ENCODE peak calls at places on chromosomes 11 and 22, in nine cellular contexts. One of them, this sample, is unnamed.
A peak's percentile ranks its signal among the peaks of the same experiment; 100 is the strongest.

GRCh38 chr11:23079382-23079813 is 219.1 kb upstream of the CCDC179 start:
- DNase-seq in tibial nerve: no peak
- DNase-seq in cardiac muscle cell: no peak
- DNase-seq in tibial artery: no peak
- DNase-seq in lower lobe of right lung: no peak
- DNase-seq in body of pancreas: no peak
- DNase-seq in uterus: no peak
- DNase-seq in Panc1: no peak
- DNase-seq in colonic mucosa: no peak
- DNase-seq in this sample: no peak

GRCh38 chr22:36297568-36297967 is 44.6 kb downstream of the APOL1 start:
- DNase-seq in uterus: no peak
- DNase-seq in cardiac muscle cell: no peak
- DNase-seq in Panc1: no peak
- DNase-seq in lower lobe of right lung: no peak
- DNase-seq in body of pancreas: no peak
- DNase-seq in tibial nerve: no peak
- DNase-seq in tibial artery: no peak
- DNase-seq in colonic mucosa: no peak
- DNase-seq in this sample: no peak

GRCh38 chr22:46382524-46382923 is 47.0 kb downstream of the TRMU start:
- DNase-seq in tibial artery: no peak
- DNase-seq in Panc1: no peak
- DNase-seq in body of pancreas: no peak
- DNase-seq in tibial nerve: no peak
- DNase-seq in cardiac muscle cell: no peak
- DNase-seq in colonic mucosa: no peak
- DNase-seq in lower lobe of right lung: no peak
- DNase-seq in uterus: no peak
- DNase-seq in this sample: no peak

GRCh38 chr11:120568572-120569307 is 57.2 kb downstream of the GRIK4 start:
- DNase-seq in Panc1: no peak
- DNase-seq in lower lobe of right lung: no peak
- DNase-seq in tibial nerve: no peak
- DNase-seq in body of pancreas: no peak
- DNase-seq in uterus: no peak
- DNase-seq in tibial artery: no peak
- DNase-seq in colonic mucosa: no peak
- DNase-seq in cardiac muscle cell: no peak
- DNase-seq in this sample: no peak

GRCh38 chr11:2530131-2530854 is 85.5 kb downstream of the KCNQ1 start:
- DNase-seq in tibial nerve: no peak
- DNase-seq in body of pancreas: peak; percentile 5
- DNase-seq in tibial artery: peak; percentile 50
- DNase-seq in uterus: no peak
- DNase-seq in Panc1: no peak
- DNase-seq in lower lobe of right lung: peak; percentile 42
- DNase-seq in cardiac muscle cell: no peak
- DNase-seq in colonic mucosa: no peak
- DNase-seq in this sample: no peak

GRCh38 chr11:58642120-58642625 is 19.7 kb downstream of the CNTF start:
- DNase-seq in Panc1: no peak
- DNase-seq in body of pancreas: no peak
- DNase-seq in tibial artery: no peak
- DNase-seq in lower lobe of right lung: no peak
- DNase-seq in tibial nerve: no peak
- DNase-seq in cardiac muscle cell: no peak
- DNase-seq in uterus: no peak
- DNase-seq in colonic mucosa: no peak
- DNase-seq in this sample: no peak

GRCh38 chr22:20909543-20910303 is 7.5 kb upstream of the CRKL start:
- DNase-seq in lower lobe of right lung: no peak
- DNase-seq in Panc1: no peak
- DNase-seq in tibial nerve: no peak
- DNase-seq in uterus: no peak
- DNase-seq in cardiac muscle cell: no peak
- DNase-seq in tibial artery: no peak
- DNase-seq in body of pancreas: no peak
- DNase-seq in colonic mucosa: no peak
- DNase-seq in this sample: no peak

GRCh38 chr22:40620464-40621046 is 16.0 kb downstream of the MRTFA start:
- DNase-seq in colonic mucosa: no peak
- DNase-seq in lower lobe of right lung: no peak
- DNase-seq in body of pancreas: no peak
- DNase-seq in tibial artery: no peak
- DNase-seq in cardiac muscle cell: no peak
- DNase-seq in Panc1: no peak
- DNase-seq in tibial nerve: no peak
- DNase-seq in uterus: no peak
- DNase-seq in this sample: no peak

GRCh38 chr11:65423516-65424199 is 1.1 kb downstream of the NEAT1 start:
- DNase-seq in lower lobe of right lung: no peak
- DNase-seq in uterus: peak; percentile 28
- DNase-seq in Panc1: no peak
- DNase-seq in colonic mucosa: peak; percentile 51
- DNase-seq in body of pancreas: peak; percentile 45
- DNase-seq in tibial artery: peak; percentile 67
- DNase-seq in tibial nerve: peak; percentile 13
- DNase-seq in cardiac muscle cell: no peak
- DNase-seq in this sample: no peak

GRCh38 chr11:14789879-14790484 is 102.0 kb downstream of the CYP2R1 start:
- DNase-seq in uterus: no peak
- DNase-seq in tibial artery: no peak
- DNase-seq in lower lobe of right lung: no peak
- DNase-seq in cardiac muscle cell: no peak
- DNase-seq in tibial nerve: no peak
- DNase-seq in body of pancreas: no peak
- DNase-seq in Panc1: no peak
- DNase-seq in colonic mucosa: no peak
- DNase-seq in this sample: no peak

GRCh38 chr11:19605500-19606371 is 106.9 kb upstream of the NAV2 start:
- DNase-seq in cardiac muscle cell: no peak
- DNase-seq in colonic mucosa: no peak
- DNase-seq in Panc1: no peak
- DNase-seq in tibial nerve: no peak
- DNase-seq in body of pancreas: no peak
- DNase-seq in uterus: peak; percentile 30
- DNase-seq in lower lobe of right lung: no peak
- DNase-seq in tibial artery: no peak
- DNase-seq in this sample: no peak

GRCh38 chr11:1796297-1797011 is 32.7 kb upstream of the CTSD start:
- DNase-seq in lower lobe of right lung: no peak
- DNase-seq in body of pancreas: no peak
- DNase-seq in Panc1: no peak
- DNase-seq in tibial artery: no peak
- DNase-seq in colonic mucosa: no peak
- DNase-seq in tibial nerve: no peak
- DNase-seq in cardiac muscle cell: no peak
- DNase-seq in uterus: no peak
- DNase-seq in this sample: no peak

GRCh38 chr22:48758021-48758561 is 1069.6 kb downstream of the BRD1 start:
- DNase-seq in colonic mucosa: no peak
- DNase-seq in tibial nerve: peak; percentile 10
- DNase-seq in lower lobe of right lung: peak; percentile 30
- DNase-seq in body of pancreas: no peak
- DNase-seq in uterus: no peak
- DNase-seq in tibial artery: peak; percentile 45
- DNase-seq in Panc1: no peak
- DNase-seq in cardiac muscle cell: no peak
- DNase-seq in this sample: peak; percentile 43

GRCh38 chr11:33804471-33804870 is 30.2 kb upstream of the FBXO3 start:
- DNase-seq in cardiac muscle cell: no peak
- DNase-seq in body of pancreas: no peak
- DNase-seq in tibial nerve: no peak
- DNase-seq in colonic mucosa: no peak
- DNase-seq in Panc1: no peak
- DNase-seq in uterus: no peak
- DNase-seq in lower lobe of right lung: no peak
- DNase-seq in tibial artery: no peak
- DNase-seq in this sample: no peak

GRCh38 chr11:86952933-86953637 is 2.1 kb downstream of the FZD4 start:
- DNase-seq in Panc1: no peak
- DNase-seq in body of pancreas: no peak
- DNase-seq in colonic mucosa: no peak
- DNase-seq in uterus: no peak
- DNase-seq in cardiac muscle cell: no peak
- DNase-seq in lower lobe of right lung: no peak
- DNase-seq in tibial nerve: no peak
- DNase-seq in tibial artery: no peak
- DNase-seq in this sample: no peak

GRCh38 chr11:128335729-128336128 is 251.6 kb downstream of the ETS1 start:
- DNase-seq in lower lobe of right lung: no peak
- DNase-seq in tibial artery: no peak
- DNase-seq in tibial nerve: no peak
- DNase-seq in colonic mucosa: no peak
- DNase-seq in body of pancreas: no peak
- DNase-seq in uterus: no peak
- DNase-seq in cardiac muscle cell: no peak
- DNase-seq in Panc1: no peak
- DNase-seq in this sample: no peak

GRCh38 chr22:38109391-38110000 is 988 bp downstream of the BAIAP2L2 start:
- DNase-seq in cardiac muscle cell: peak; percentile 35
- DNase-seq in tibial nerve: no peak
- DNase-seq in uterus: no peak
- DNase-seq in lower lobe of right lung: peak; percentile 44
- DNase-seq in colonic mucosa: no peak
- DNase-seq in Panc1: no peak
- DNase-seq in body of pancreas: peak; percentile 25
- DNase-seq in tibial artery: no peak
- DNase-seq in this sample: no peak

GRCh38 chr22:38110008-38110862 is at the start of gene BAIAP2L2:
- DNase-seq in tibial nerve: no peak
- DNase-seq in colonic mucosa: peak; percentile 88
- DNase-seq in cardiac muscle cell: no peak
- DNase-seq in uterus: no peak
- DNase-seq in Panc1: no peak
- DNase-seq in tibial artery: no peak
- DNase-seq in body of pancreas: no peak
- DNase-seq in lower lobe of right lung: no peak
- DNase-seq in this sample: no peak

GRCh38 chr22:38110863-38111852 is 674 bp upstream of the BAIAP2L2 start:
- DNase-seq in Panc1: no peak
- DNase-seq in tibial artery: no peak
- DNase-seq in tibial nerve: no peak
- DNase-seq in cardiac muscle cell: no peak
- DNase-seq in body of pancreas: no peak
- DNase-seq in colonic mucosa: peak; percentile 85
- DNase-seq in lower lobe of right lung: peak; percentile 48
- DNase-seq in uterus: no peak
- DNase-seq in this sample: no peak

GRCh38 chr22:38112361-38112760 is 1.9 kb upstream of the BAIAP2L2 start:
- DNase-seq in lower lobe of right lung: no peak
- DNase-seq in body of pancreas: no peak
- DNase-seq in tibial artery: no peak
- DNase-seq in colonic mucosa: peak; percentile 57
- DNase-seq in tibial nerve: no peak
- DNase-seq in cardiac muscle cell: no peak
- DNase-seq in Panc1: no peak
- DNase-seq in uterus: no peak
- DNase-seq in this sample: no peak

GRCh38 chr22:38111941-38112355 is 1.5 kb upstream of the BAIAP2L2 start:
- DNase-seq in body of pancreas: no peak
- DNase-seq in lower lobe of right lung: no peak
- DNase-seq in tibial nerve: no peak
- DNase-seq in uterus: no peak
- DNase-seq in cardiac muscle cell: no peak
- DNase-seq in tibial artery: no peak
- DNase-seq in colonic mucosa: peak; percentile 79
- DNase-seq in Panc1: no peak
- DNase-seq in this sample: no peak
- H3K4me1 ChIP-seq in body of pancreas: peaks cover 26% of the 10 kb centered on the region
- H3K4me1 ChIP-seq in lower lobe of right lung: peaks cover 9% of the 10 kb centered on the region
- H3K4me1 ChIP-seq in tibial nerve: no peaks in the 10 kb centered on the region
- H3K4me1 ChIP-seq in uterus: no peaks in the 10 kb centered on the region
- H3K4me1 ChIP-seq in cardiac muscle cell: no peaks in the 10 kb centered on the region
- H3K4me1 ChIP-seq in tibial artery: no peaks in the 10 kb centered on the region
- H3K4me1 ChIP-seq in colonic mucosa: peaks cover 28% of the 10 kb centered on the region
- H3K4me1 ChIP-seq in Panc1: no peaks in the 10 kb centered on the region
- H3K4me1 ChIP-seq in this sample: no peaks in the 10 kb centered on the region

GRCh38 chr22:32801001-32801435 is 487 bp upstream of the TIMP3 start:
- DNase-seq in colonic mucosa: no peak
- DNase-seq in cardiac muscle cell: no peak
- DNase-seq in tibial artery: no peak
- DNase-seq in tibial nerve: no peak
- DNase-seq in uterus: no peak
- DNase-seq in Panc1: no peak
- DNase-seq in lower lobe of right lung: no peak
- DNase-seq in body of pancreas: no peak
- DNase-seq in this sample: no peak
- TF ChIP-seq CTCF in colonic mucosa: no peak
- TF ChIP-seq CTCF in cardiac muscle cell: no peak
- TF ChIP-seq CTCF in tibial artery: no peak
- TF ChIP-seq CTCF in tibial nerve: no peak
- TF ChIP-seq CTCF in uterus: no peak
- TF ChIP-seq CTCF in Panc1: no peak
- TF ChIP-seq CTCF in lower lobe of right lung: no peak
- TF ChIP-seq CTCF in body of pancreas: no peak
- TF ChIP-seq CTCF in this sample: no peak

GRCh38 chr22:17369553-17370035 is 334 bp downstream of the CECR2 start:
- DNase-seq in lower lobe of right lung: peak; percentile 68
- DNase-seq in uterus: no peak
- DNase-seq in tibial nerve: no peak
- DNase-seq in colonic mucosa: no peak
- DNase-seq in Panc1: no peak
- DNase-seq in cardiac muscle cell: peak; percentile 86
- DNase-seq in body of pancreas: peak; percentile 54
- DNase-seq in tibial artery: no peak
- DNase-seq in this sample: no peak
- H3K27me3 ChIP-seq in lower lobe of right lung: peaks cover 24% of the 10 kb centered on the region
- H3K27me3 ChIP-seq in uterus: peaks cover 27% of the 10 kb centered on the region
- H3K27me3 ChIP-seq in tibial nerve: no peaks in the 10 kb centered on the region
- H3K27me3 ChIP-seq in colonic mucosa: peaks cover 65% of the 10 kb centered on the region
- H3K27me3 ChIP-seq in Panc1: no peaks in the 10 kb centered on the region
- H3K27me3 ChIP-seq in cardiac muscle cell: no peaks in the 10 kb centered on the region
- H3K27me3 ChIP-seq in body of pancreas: no peaks in the 10 kb centered on the region
- H3K27me3 ChIP-seq in tibial artery: no peaks in the 10 kb centered on the region
- H3K27me3 ChIP-seq in this sample: no peaks in the 10 kb centered on the region

DNA sequence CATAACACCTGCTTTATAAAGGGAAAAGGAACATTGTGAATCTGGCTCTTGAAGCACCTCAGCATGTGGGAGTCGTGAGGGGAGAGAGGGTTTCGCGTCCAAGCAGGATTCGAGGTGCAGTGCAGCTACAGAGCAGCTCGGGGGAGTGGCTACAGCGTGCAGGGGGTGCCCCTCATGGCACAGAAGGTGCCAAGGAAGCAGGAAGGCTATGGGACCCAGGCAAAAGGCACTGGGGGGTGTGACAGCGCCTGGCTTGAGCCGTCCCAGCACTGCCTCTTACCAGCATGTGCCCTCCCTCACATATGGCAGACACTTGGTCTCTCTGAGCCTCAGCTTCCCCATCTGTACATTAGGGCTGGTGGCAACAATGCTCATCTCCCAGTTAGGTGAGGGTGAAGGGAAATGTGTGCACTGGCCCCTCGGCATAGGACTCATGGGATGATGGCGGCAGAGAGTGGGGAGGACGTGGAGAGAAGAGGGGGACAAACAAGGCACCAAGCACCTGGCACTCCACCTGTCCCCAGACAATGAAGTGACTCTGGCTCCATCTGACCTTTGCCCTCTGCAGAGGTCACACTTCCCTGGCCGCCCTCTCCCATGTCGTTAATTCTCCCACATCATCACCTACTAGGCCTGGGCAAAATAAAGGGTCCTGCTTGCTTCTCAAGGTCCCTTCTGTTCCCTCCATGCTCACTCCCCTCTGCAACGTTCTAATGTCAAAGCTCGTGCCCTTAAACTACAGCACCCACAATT is 10.4 kb downstream of the TNKS1BP1 start:
- DNase-seq in uterus: no peak
- DNase-seq in colonic mucosa: no peak
- DNase-seq in tibial nerve: no peak
- DNase-seq in tibial artery: no peak
- DNase-seq in body of pancreas: no peak
- DNase-seq in Panc1: no peak
- DNase-seq in lower lobe of right lung: no peak
- DNase-seq in cardiac muscle cell: no peak
- DNase-seq in this sample: no peak
- H3K4me1 ChIP-seq in uterus: peaks cover 27% of the 10 kb centered on the region
- H3K4me1 ChIP-seq in colonic mucosa: peaks cover 11% of the 10 kb centered on the region
- H3K4me1 ChIP-seq in tibial nerve: no peaks in the 10 kb centered on the region
- H3K4me1 ChIP-seq in tibial artery: no peaks in the 10 kb centered on the region
- H3K4me1 ChIP-seq in body of pancreas: peaks cover 90% of the 10 kb centered on the region
- H3K4me1 ChIP-seq in Panc1: peaks cover 22% of the 10 kb centered on the region
- H3K4me1 ChIP-seq in lower lobe of right lung: peaks cover 83% of the 10 kb centered on the region
- H3K4me1 ChIP-seq in cardiac muscle cell: peaks cover 26% of the 10 kb centered on the region
- H3K4me1 ChIP-seq in this sample: no peaks in the 10 kb centered on the region

This sample was measured in right atrium auricular region.